ENCODE peak calls at places on chromosomes 13 and 19, in eight cellular contexts. I is cardiac muscle cell; O is hepatocyte; N is bronchial epithelial cell; W is stomach; H is choroid plexus epithelial cell; X is CD8-positive, alpha-beta T cell; L is colonic mucosa. C is an unnamed sample.
A peak's percentile ranks its signal among the peaks of the same experiment; 100 is the strongest.

GRCh38 chr13:39012608-39013007 is 22.0 kb upstream of the STOML3 start:
- DNase-seq in I (no peak), O (no peak), N (no peak), W (no peak), H (no peak), X (no peak), L (no peak), C (no peak)

GRCh38 chr13:73228546-73228945 is 169.7 kb downstream of the KLF5 start:
- DNase-seq in I (no peak), O (peak; percentile 23), N (peak; percentile 40), W (no peak), H (peak; percentile 54), X (no peak), L (no peak), C (peak; percentile 56)

GRCh38 chr13:44648392-44649117 is 72.4 kb upstream of the TSC22D1 start:
- DNase-seq in I (no peak), O (peak; percentile 16), N (peak; percentile 38), W (no peak), H (peak; percentile 37), X (no peak), L (no peak), C (no peak)

GRCh38 chr19:30174791-30175190 is 197.4 kb upstream of the ZNF536 start:
- DNase-seq in I (no peak), O (no peak), N (no peak), W (no peak), H (no peak), X (no peak), L (no peak), C (no peak)

GRCh38 chr19:17837972-17838371 is 9.8 kb downstream of the JAK3 start:
- DNase-seq in I (no peak), O (no peak), N (no peak), W (no peak), H (no peak), X (no peak), L (no peak), C (no peak)

GRCh38 chr13:31008400-31009115 is 76.1 kb downstream of the TEX26 start:
- DNase-seq in I (no peak), O (no peak), N (peak; percentile 29), W (no peak), H (peak; percentile 73), X (no peak), L (no peak), C (peak; percentile 42)

GRCh38 chr19:40274585-40275544 is 10.3 kb downstream of the AKT2 start:
- DNase-seq in I (no peak), O (peak; percentile 2), N (no peak), W (no peak), H (no peak), X (peak; percentile 21), L (no peak), C (no peak)

GRCh38 chr13:43682698-43683097 is 104.1 kb downstream of the ENOX1 start:
- DNase-seq in I (no peak), O (no peak), N (no peak), W (no peak), H (no peak), X (no peak), L (no peak), C (no peak)

GRCh38 chr19:1276620-1277007 is 1.3 kb downstream of the FAM174C start:
- DNase-seq in I (no peak), O (no peak), N (no peak), W (no peak), H (no peak), X (no peak), L (peak; percentile 69), C (no peak)

GRCh38 chr13:32098275-32098674 is 66.7 kb downstream of the FRY start:
- DNase-seq in I (peak; percentile 7), O (peak; percentile 16), N (peak; percentile 13), W (no peak), H (no peak), X (no peak), L (no peak), C (no peak)

GRCh38 chr19:1109697-1110671 is 6.2 kb downstream of the GPX4 start:
- DNase-seq in I (no peak), O (no peak), N (no peak), W (no peak), H (no peak), X (no peak), L (no peak), C (no peak)

GRCh38 chr19:28039677-28040381 is 1173.1 kb downstream of the UQCRFS1 start:
- DNase-seq in I (no peak), O (peak; percentile 35), N (no peak), W (no peak), H (no peak), X (no peak), L (no peak), C (no peak)

GRCh38 chr19:15213715-15214381 is 13.1 kb upstream of the NOTCH3 start:
- DNase-seq in I (no peak), O (no peak), N (no peak), W (peak; percentile 54), H (peak; percentile 42), X (no peak), L (no peak), C (no peak)

GRCh38 chr13:112756511-112756966 is 66.7 kb downstream of the ATP11A start:
- DNase-seq in I (no peak), O (no peak), N (no peak), W (no peak), H (peak; percentile 17), X (no peak), L (no peak), C (no peak)

GRCh38 chr13:57075588-57075987 is 65.1 kb upstream of the PRR20A start:
- DNase-seq in I (no peak), O (no peak), N (no peak), W (no peak), H (no peak), X (no peak), L (no peak), C (no peak)

GRCh38 chr13:23322353-23323336 is 110.9 kb downstream of the SACS start:
- DNase-seq in I (no peak), O (no peak), N (peak; percentile 90), W (no peak), H (no peak), X (no peak), L (no peak), C (no peak)

GRCh38 chr13:41558781-41559560 is 101.6 kb downstream of the RGCC start:
- DNase-seq in I (no peak), O (no peak), N (no peak), W (no peak), H (no peak), X (no peak), L (no peak), C (no peak)
- TF ChIP-seq CTCF in I (no peak), O (no peak), N (no peak), W (no peak), H (no peak), X (no peak), L (no peak), C (no peak)

GRCh38 chr19:7888145-7888825 is at the start of gene LRRC8E:
- DNase-seq in I (peak; percentile 76), O (peak; percentile 89), N (peak; percentile 52), W (peak; percentile 79), H (peak; percentile 59), X (no peak), L (peak; percentile 77), C (peak; percentile 67)

GRCh38 chr19:7883796-7884570 is 4.3 kb upstream of the LRRC8E start:
- DNase-seq in I (no peak), O (no peak), N (no peak), W (no peak), H (peak; percentile 34), X (no peak), L (no peak), C (no peak)

GRCh38 chr19:7885818-7886217 is 2.5 kb upstream of the LRRC8E start:
- DNase-seq in I (no peak), O (no peak), N (no peak), W (no peak), H (no peak), X (no peak), L (no peak), C (no peak)

GRCh38 chr19:7887408-7888144 is 734 bp upstream of the LRRC8E start:
- DNase-seq in I (no peak), O (no peak), N (no peak), W (no peak), H (no peak), X (no peak), L (no peak), C (no peak)

GRCh38 chr19:7888826-7889217 is 512 bp downstream of the LRRC8E start:
- DNase-seq in I (no peak), O (peak; percentile 3), N (no peak), W (no peak), H (no peak), X (no peak), L (no peak), C (no peak)
- H3K4me3 ChIP-seq in I (peak overlapping the region; percentile 26), O (peak overlapping the region; percentile 28), N (peak overlapping the region; percentile 82), W (peak overlapping the region; percentile 53), H (peak overlapping the region; percentile 66), X (no peak overlapping the region), L (peak overlapping the region; percentile 53), C (peak overlapping the region; percentile 63)

DNA sequence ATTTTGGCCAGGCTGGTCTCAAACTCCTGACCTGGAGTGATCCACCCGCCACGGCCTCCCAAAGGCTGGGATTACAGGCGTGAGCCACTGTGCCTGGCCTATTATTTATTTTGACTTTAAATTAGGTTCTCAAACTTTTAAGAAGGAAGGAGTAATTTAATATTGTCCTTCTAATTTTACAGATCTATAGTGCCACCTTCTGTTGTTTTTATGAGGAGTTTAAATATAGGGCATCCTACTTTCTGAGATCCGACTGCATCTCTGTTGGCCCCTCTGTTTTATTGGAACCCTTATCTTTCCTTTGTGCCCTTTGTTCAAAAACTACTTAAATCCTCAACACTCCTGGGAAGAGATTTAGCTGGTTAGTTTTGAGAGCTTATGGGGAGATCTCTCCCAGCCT is 25.4 kb upstream of the ZMYM5 start:
- DNase-seq in I (no peak), O (no peak), N (peak; percentile 22), W (no peak), H (peak; percentile 55), X (no peak), L (no peak), C (peak; percentile 38)
- TF ChIP-seq CTCF in I (peak; percentile 27), O (peak; percentile 33), N (no peak), W (no peak), H (peak; percentile 35), X (peak; percentile 16), L (no peak), C (peak; percentile 29)

DNA sequence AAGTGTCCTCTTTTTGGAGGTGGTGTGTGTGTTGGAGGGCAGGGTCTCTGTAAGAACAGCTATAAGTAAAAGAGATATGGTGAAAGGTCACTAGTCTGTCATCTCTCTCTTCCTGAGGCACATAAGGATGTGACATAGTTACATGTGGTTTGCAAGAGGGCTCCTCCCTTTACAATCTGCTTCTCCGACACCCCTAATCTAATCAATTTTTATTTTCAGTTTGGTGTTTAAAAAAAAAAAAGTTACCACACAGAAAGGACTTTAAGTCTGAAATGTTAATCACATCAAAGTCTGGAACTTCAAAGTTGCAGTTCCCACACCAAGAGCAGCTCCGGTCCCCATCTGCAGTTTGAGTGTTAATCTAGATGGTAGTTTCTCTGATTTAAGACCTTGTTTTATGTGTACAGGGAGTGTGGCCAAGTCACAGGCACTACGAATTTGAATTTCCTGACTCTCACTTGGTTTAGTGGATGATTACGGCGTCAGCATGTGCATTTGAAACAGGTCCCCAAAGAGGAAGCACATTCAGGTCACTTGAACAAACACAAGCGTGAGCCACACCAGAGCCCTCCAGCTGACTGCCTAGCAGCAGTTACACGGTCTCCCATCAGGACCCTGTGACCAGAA is 53.1 kb downstream of the FOXO1 start:
- DNase-seq in I (peak; percentile 15), O (no peak), N (no peak), W (peak; percentile 56), H (no peak), X (peak; percentile 38), L (peak; percentile 46), C (no peak)
- H3K4me3 ChIP-seq in I (no peak overlapping the region), O (no peak overlapping the region), N (no peak overlapping the region), W (no peak overlapping the region), H (no peak overlapping the region), X (peak overlapping the region; percentile 21), L (no peak overlapping the region), C (no peak overlapping the region)